ENCODE peak calls at places on chromosomes 13 and 19, in six cellular contexts. One of them, this sample, is unnamed.

GRCh38 chr19:14073925-14074838 is 1.6 kb downstream of the MISP3 start:
- DNase-seq in HTR-8/SVneo: peak
- DNase-seq in T-helper 2 cell: peak
- DNase-seq in adipocyte: peak
- DNase-seq in EL: peak
- DNase-seq in activated T-cell treated with anti-CD3 and anti-CD28 coated beads for 1 hour: no peak
- DNase-seq in this sample: peak

GRCh38 chr19:36099166-36099785 is 11.7 kb upstream of the OVOL3 start:
- DNase-seq in HTR-8/SVneo: no peak
- DNase-seq in T-helper 2 cell: no peak
- DNase-seq in adipocyte: no peak
- DNase-seq in EL: no peak
- DNase-seq in activated T-cell treated with anti-CD3 and anti-CD28 coated beads for 1 hour: no peak
- DNase-seq in this sample: no peak

GRCh38 chr19:18833849-18834643 is 2.3 kb downstream of the UPF1 start:
- DNase-seq in HTR-8/SVneo: no peak
- DNase-seq in T-helper 2 cell: no peak
- DNase-seq in adipocyte: peak
- DNase-seq in EL: no peak
- DNase-seq in activated T-cell treated with anti-CD3 and anti-CD28 coated beads for 1 hour: no peak
- DNase-seq in this sample: no peak

GRCh38 chr13:48281556-48281955 is 22.0 kb upstream of the RB1 start:
- DNase-seq in HTR-8/SVneo: no peak
- DNase-seq in T-helper 2 cell: no peak
- DNase-seq in adipocyte: no peak
- DNase-seq in EL: no peak
- DNase-seq in activated T-cell treated with anti-CD3 and anti-CD28 coated beads for 1 hour: no peak
- DNase-seq in this sample: no peak

GRCh38 chr19:5149930-5150329 is 181.0 kb downstream of the KDM4B start:
- DNase-seq in HTR-8/SVneo: no peak
- DNase-seq in T-helper 2 cell: no peak
- DNase-seq in adipocyte: no peak
- DNase-seq in EL: no peak
- DNase-seq in activated T-cell treated with anti-CD3 and anti-CD28 coated beads for 1 hour: no peak
- DNase-seq in this sample: no peak

GRCh38 chr19:2150794-2151338 is 500 bp downstream of the AP3D1 start:
- DNase-seq in HTR-8/SVneo: no peak
- DNase-seq in T-helper 2 cell: no peak
- DNase-seq in adipocyte: peak
- DNase-seq in EL: peak
- DNase-seq in activated T-cell treated with anti-CD3 and anti-CD28 coated beads for 1 hour: no peak
- DNase-seq in this sample: no peak

GRCh38 chr13:37648604-37649003 is 50.0 kb upstream of the POSTN start:
- DNase-seq in HTR-8/SVneo: no peak
- DNase-seq in T-helper 2 cell: no peak
- DNase-seq in adipocyte: peak
- DNase-seq in EL: peak
- DNase-seq in activated T-cell treated with anti-CD3 and anti-CD28 coated beads for 1 hour: no peak
- DNase-seq in this sample: peak

GRCh38 chr19:48663667-48664066 is 9.2 kb downstream of the NTN5 start:
- DNase-seq in HTR-8/SVneo: no peak
- DNase-seq in T-helper 2 cell: no peak
- DNase-seq in adipocyte: no peak
- DNase-seq in EL: no peak
- DNase-seq in activated T-cell treated with anti-CD3 and anti-CD28 coated beads for 1 hour: no peak
- DNase-seq in this sample: no peak

GRCh38 chr13:94209110-94209509 is 270.4 kb downstream of the DCT start:
- DNase-seq in HTR-8/SVneo: no peak
- DNase-seq in T-helper 2 cell: no peak
- DNase-seq in adipocyte: peak
- DNase-seq in EL: no peak
- DNase-seq in activated T-cell treated with anti-CD3 and anti-CD28 coated beads for 1 hour: no peak
- DNase-seq in this sample: no peak

GRCh38 chr19:2604747-2605329 is 97.7 kb downstream of the GNG7 start:
- DNase-seq in HTR-8/SVneo: no peak
- DNase-seq in T-helper 2 cell: no peak
- DNase-seq in adipocyte: no peak
- DNase-seq in EL: no peak
- DNase-seq in activated T-cell treated with anti-CD3 and anti-CD28 coated beads for 1 hour: no peak
- DNase-seq in this sample: no peak

GRCh38 chr13:47146136-47146535 is 249.3 kb upstream of the HTR2A start:
- DNase-seq in HTR-8/SVneo: no peak
- DNase-seq in T-helper 2 cell: no peak
- DNase-seq in adipocyte: no peak
- DNase-seq in EL: no peak
- DNase-seq in activated T-cell treated with anti-CD3 and anti-CD28 coated beads for 1 hour: no peak
- DNase-seq in this sample: no peak

GRCh38 chr19:3250675-3251074 is 26.2 kb downstream of the CELF5 start:
- DNase-seq in HTR-8/SVneo: no peak
- DNase-seq in T-helper 2 cell: no peak
- DNase-seq in adipocyte: peak
- DNase-seq in EL: no peak
- DNase-seq in activated T-cell treated with anti-CD3 and anti-CD28 coated beads for 1 hour: peak
- DNase-seq in this sample: no peak

GRCh38 chr19:778910-779653 is 18.2 kb upstream of the PTBP1 start:
- DNase-seq in HTR-8/SVneo: peak
- DNase-seq in T-helper 2 cell: no peak
- DNase-seq in adipocyte: peak
- DNase-seq in EL: peak
- DNase-seq in activated T-cell treated with anti-CD3 and anti-CD28 coated beads for 1 hour: no peak
- DNase-seq in this sample: peak

GRCh38 chr13:46632171-46632570 is 79.2 kb downstream of the LRCH1 start:
- DNase-seq in HTR-8/SVneo: no peak
- DNase-seq in T-helper 2 cell: no peak
- DNase-seq in adipocyte: no peak
- DNase-seq in EL: peak
- DNase-seq in activated T-cell treated with anti-CD3 and anti-CD28 coated beads for 1 hour: no peak
- DNase-seq in this sample: no peak

GRCh38 chr19:5306531-5306930 is 34.1 kb downstream of the PTPRS start:
- DNase-seq in HTR-8/SVneo: no peak
- DNase-seq in T-helper 2 cell: no peak
- DNase-seq in adipocyte: no peak
- DNase-seq in EL: no peak
- DNase-seq in activated T-cell treated with anti-CD3 and anti-CD28 coated beads for 1 hour: no peak
- DNase-seq in this sample: no peak

GRCh38 chr13:41386206-41386605 is 71.1 kb upstream of the RGCC start:
- DNase-seq in HTR-8/SVneo: no peak
- DNase-seq in T-helper 2 cell: no peak
- DNase-seq in adipocyte: no peak
- DNase-seq in EL: no peak
- DNase-seq in activated T-cell treated with anti-CD3 and anti-CD28 coated beads for 1 hour: no peak
- DNase-seq in this sample: no peak

GRCh38 chr13:76677047-76677446 is 209.2 kb downstream of the KCTD12 start:
- DNase-seq in HTR-8/SVneo: no peak
- DNase-seq in T-helper 2 cell: no peak
- DNase-seq in adipocyte: peak
- DNase-seq in EL: no peak
- DNase-seq in activated T-cell treated with anti-CD3 and anti-CD28 coated beads for 1 hour: no peak
- DNase-seq in this sample: no peak

GRCh38 chr19:33552928-33553279 is 31.3 kb upstream of the PEPD start:
- DNase-seq in HTR-8/SVneo: no peak
- DNase-seq in T-helper 2 cell: no peak
- DNase-seq in adipocyte: no peak
- DNase-seq in EL: no peak
- DNase-seq in activated T-cell treated with anti-CD3 and anti-CD28 coated beads for 1 hour: no peak
- DNase-seq in this sample: no peak

GRCh38 chr13:79547211-79547610 is 66.3 kb downstream of the NDFIP2 start:
- DNase-seq in HTR-8/SVneo: no peak
- DNase-seq in T-helper 2 cell: no peak
- DNase-seq in adipocyte: no peak
- DNase-seq in EL: no peak
- DNase-seq in activated T-cell treated with anti-CD3 and anti-CD28 coated beads for 1 hour: no peak
- DNase-seq in this sample: no peak